ENCODE peak calls at places on chromosomes 13 and 19, in ten cellular contexts. Q, A, G, E, W, U, B, D, Z and C are unnamed samples.

GRCh38 chr13:42819712-42820111 is 38.3 kb downstream of the FAM216B start:
- DNase-seq in G (no peak), B (no peak), E (no peak), A (no peak), Q (no peak), Z (no peak), W (no peak), U (no peak), D (no peak), C (no peak)

GRCh38 chr13:70623260-70623659 is 515.0 kb upstream of the KLHL1 start:
- DNase-seq in G (no peak), A (no peak), E (no peak), Q (peak; percentile 0), Z (no peak), D (no peak), U (no peak), B (no peak), W (no peak), C (no peak)

GRCh38 chr13:101144808-101145419 is 271.4 kb downstream of the NALCN start:
- DNase-seq in E (peak; percentile 78), Z (no peak), G (no peak), Q (peak; percentile 62), U (no peak), B (no peak), W (no peak), D (no peak), A (no peak), C (no peak)

GRCh38 chr13:102317593-102317992 is 84.3 kb downstream of the FGF14 start:
- DNase-seq in E (no peak), U (no peak), D (no peak), Q (no peak), W (no peak), Z (no peak), A (peak; percentile 58), B (no peak), G (no peak), C (no peak)

GRCh38 chr13:43698743-43699142 is 88.0 kb downstream of the ENOX1 start:
- DNase-seq in Z (no peak), B (no peak), D (no peak), Q (peak; percentile 36), U (no peak), W (no peak), A (no peak), G (no peak), E (no peak), C (no peak)

GRCh38 chr13:84994582-84994981 is 804.6 kb downstream of the SLITRK6 start:
- DNase-seq in B (no peak), G (no peak), A (no peak), Q (no peak), D (no peak), E (no peak), U (no peak), Z (no peak), W (no peak), C (no peak)

GRCh38 chr13:111598751-111599150 is 278.3 kb downstream of the TEX29 start:
- DNase-seq in Q (no peak), D (no peak), B (peak; percentile 16), E (no peak), U (no peak), W (no peak), Z (no peak), A (no peak), G (peak; percentile 19), C (no peak)

GRCh38 chr19:54178581-54179261 is 5.8 kb upstream of the TMC4 start:
- DNase-seq in U (no peak), Q (no peak), A (no peak), E (peak; percentile 91), G (peak; percentile 87), D (no peak), W (no peak), B (peak; percentile 87), Z (no peak), C (no peak)

GRCh38 chr19:47302249-47302648 is 7.4 kb upstream of the C5AR1 start:
- DNase-seq in W (no peak), Z (no peak), E (no peak), A (no peak), Q (no peak), G (no peak), D (no peak), U (no peak), B (no peak), C (no peak)

GRCh38 chr13:21074601-21075302 is 13.4 kb upstream of the LATS2 start:
- DNase-seq in G (no peak), U (no peak), E (no peak), B (no peak), W (no peak), Z (no peak), Q (peak; percentile 51), A (peak; percentile 33), D (no peak), C (no peak)

GRCh38 chr19:4052993-4053422 is 13.7 kb downstream of the ZBTB7A start:
- DNase-seq in Z (no peak), Q (no peak), W (no peak), D (peak; percentile 60), G (no peak), B (no peak), E (no peak), U (no peak), A (no peak), C (peak; percentile 65)

GRCh38 chr13:34357435-34358232 is 539.7 kb downstream of the RFC3 start:
- DNase-seq in W (no peak), B (peak; percentile 28), Z (no peak), A (no peak), Q (peak; percentile 85), U (no peak), G (peak; percentile 50), E (peak; percentile 2), D (no peak), C (no peak)
- TF ChIP-seq CTCF in W (no peak), B (no peak), Z (no peak), A (no peak), Q (peak; percentile 12), U (no peak), G (peak; percentile 27), E (no peak), D (no peak), C (no peak)

DNA sequence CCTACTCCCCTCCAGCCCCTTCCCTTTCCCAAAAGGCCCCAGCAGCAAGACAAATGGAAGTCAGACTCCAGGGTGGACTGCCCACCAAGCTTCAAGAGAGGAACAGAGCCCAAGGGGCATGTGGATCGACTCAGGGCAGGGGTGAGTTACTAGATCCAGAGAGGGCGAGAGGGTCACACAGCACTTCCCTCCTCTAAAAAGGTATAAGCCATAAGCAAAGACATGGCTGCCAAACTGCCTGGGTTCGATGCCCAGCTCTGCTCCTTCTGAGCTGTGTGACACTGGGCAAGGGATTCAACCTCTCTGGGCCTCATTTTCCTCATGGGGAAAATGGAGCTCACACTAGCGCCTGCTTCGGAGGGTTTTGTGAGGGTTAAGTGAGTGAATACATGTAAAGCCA is 3.8 kb downstream of the PPP1R14A start:
- DNase-seq in A (no peak), D (no peak), U (no peak), B (no peak), W (no peak), G (peak; percentile 50), E (no peak), Z (no peak), Q (no peak), C (no peak)
- TF ChIP-seq CTCF in A (no peak), D (no peak), U (no peak), B (no peak), W (no peak), G (no peak), E (no peak), Z (no peak), Q (no peak), C (no peak)

GRCh38 chr19:35816846-35817245 is 4.2 kb upstream of the PRODH2 start:
- DNase-seq in U (no peak), E (no peak), W (no peak), B (no peak), D (no peak), Q (no peak), G (no peak), Z (no peak), A (no peak), C (no peak)

GRCh38 chr19:35816262-35816661 is 3.6 kb upstream of the PRODH2 start:
- DNase-seq in E (peak; percentile 77), D (no peak), G (no peak), U (no peak), A (no peak), Q (no peak), W (no peak), Z (no peak), B (peak; percentile 67), C (no peak)

GRCh38 chr19:35813043-35813890 is 622 bp upstream of the PRODH2 start:
- DNase-seq in W (no peak), Q (no peak), U (no peak), D (no peak), E (no peak), A (no peak), G (no peak), B (no peak), Z (no peak), C (no peak)

GRCh38 chr19:35822579-35822978 is 9.9 kb upstream of the PRODH2 start:
- DNase-seq in G (no peak), W (no peak), E (no peak), U (no peak), Q (no peak), D (no peak), A (no peak), B (no peak), Z (no peak), C (no peak)

GRCh38 chr19:35818445-35818844 is 5.8 kb upstream of the PRODH2 start:
- DNase-seq in B (no peak), A (no peak), Q (no peak), E (no peak), Z (no peak), W (no peak), G (no peak), U (no peak), D (no peak), C (no peak)
- TF ChIP-seq CTCF in B (no peak), A (no peak), Q (no peak), E (no peak), Z (no peak), W (no peak), G (no peak), U (no peak), D (no peak), C (no peak)

GRCh38 chr13:27362064-27362751 is 62.2 kb upstream of the GTF3A start:
- DNase-seq in A (peak; percentile 86), W (no peak), U (peak; percentile 88), D (peak; percentile 82), E (peak; percentile 96), B (peak; percentile 93), G (peak; percentile 97), Q (peak; percentile 70), Z (peak; percentile 93), C (peak; percentile 88)
- TF ChIP-seq CTCF in A (peak; percentile 83), W (peak; percentile 98), U (peak; percentile 89), D (peak; percentile 80), E (peak; percentile 82), B (peak; percentile 92), G (peak; percentile 91), Q (peak; percentile 96), Z (peak; percentile 97), C (peak; percentile 96)

GRCh38 chr13:55244991-55245644 is 1895.6 kb upstream of the PRR20A start:
- DNase-seq in W (no peak), B (peak; percentile 71), U (no peak), G (peak; percentile 84), A (no peak), E (peak; percentile 91), Q (no peak), D (no peak), Z (peak; percentile 20), C (no peak)
- TF ChIP-seq CTCF in W (no peak), B (peak; percentile 92), U (peak; percentile 70), G (peak; percentile 86), A (no peak), E (peak; percentile 99), Q (no peak), D (no peak), Z (peak; percentile 71), C (peak; percentile 72)